ENCODE peak calls at places on chromosomes 7 and 10, in eight cellular contexts. Z is OCI-LY7, Y is bronchial epithelial cell, F is HFF-Myc, K is A549, P is pancreas, A is H7, X is sigmoid colon. U is an unnamed sample.
A peak's percentile ranks its signal among the peaks of the same experiment; 100 is the strongest.

GRCh38 chr7:24052572-24053223 is 231.3 kb upstream of the NPY start:
- DNase-seq in Z (no peak), X (no peak), P (no peak), Y (peak; percentile 88), F (no peak), K (no peak), A (no peak), U (peak; percentile 20)

GRCh38 chr10:104589871-104590270 is 51.2 kb upstream of the SORCS3 start:
- DNase-seq in A (no peak), X (no peak), P (no peak), F (no peak), Y (peak; percentile 76), Z (no peak), K (peak; percentile 34), U (peak; percentile 23)

GRCh38 chr7:127409629-127410028 is 17.1 kb upstream of the ZNF800 start:
- DNase-seq in P (no peak), X (no peak), F (no peak), Y (no peak), K (no peak), Z (no peak), A (peak; percentile 11), U (peak; percentile 8)

GRCh38 chr10:99906470-99906869 is 103.3 kb downstream of the DNMBP start:
- DNase-seq in A (no peak), X (peak; percentile 78), K (peak; percentile 79), F (no peak), Y (peak; percentile 94), Z (no peak), P (no peak), U (peak; percentile 75)

GRCh38 chr10:123751340-123751739 is 85.2 kb downstream of the GPR26 start:
- DNase-seq in X (no peak), F (no peak), K (no peak), A (no peak), Y (no peak), P (no peak), Z (no peak), U (no peak)

GRCh38 chr10:114663631-114664030 is 5.6 kb upstream of the ABLIM1 start:
- DNase-seq in A (no peak), F (no peak), Z (no peak), K (no peak), P (no peak), Y (no peak), X (no peak), U (no peak)

GRCh38 chr10:124626759-124627380 is 117.3 kb downstream of the FAM53B start:
- DNase-seq in Y (peak; percentile 32), Z (no peak), X (no peak), K (no peak), A (peak; percentile 86), P (no peak), F (no peak), U (no peak)

GRCh38 chr10:58544135-58544534 is 31.5 kb downstream of the BICC1 start:
- DNase-seq in Y (no peak), F (no peak), Z (no peak), P (no peak), K (no peak), A (no peak), X (no peak), U (no peak)

GRCh38 chr7:28124413-28124812 is 56.2 kb downstream of the JAZF1 start:
- DNase-seq in X (no peak), K (no peak), Z (no peak), P (no peak), F (no peak), Y (no peak), A (no peak), U (no peak)

GRCh38 chr7:101116898-101117297 is 10.0 kb upstream of the SERPINE1 start:
- DNase-seq in Y (no peak), P (no peak), Z (no peak), X (no peak), A (no peak), F (no peak), K (no peak), U (peak; percentile 87)

GRCh38 chr7:73769481-73770001 is 529 bp downstream of the CLDN3 start:
- DNase-seq in X (no peak), Z (no peak), K (no peak), Y (no peak), F (no peak), P (peak; percentile 75), A (peak; percentile 58), U (no peak)

GRCh38 chr10:43940898-43941777 is 292.5 kb upstream of the ZNF32 start:
- DNase-seq in A (no peak), X (no peak), Y (no peak), P (no peak), Z (peak; percentile 76), F (no peak), K (no peak), U (no peak)

GRCh38 chr7:75943864-75944263 is 28.9 kb downstream of the POR start:
- DNase-seq in Y (peak; percentile 96), F (no peak), A (no peak), K (no peak), P (no peak), X (no peak), Z (no peak), U (peak; percentile 28)

GRCh38 chr10:115937756-115938032 is 335.3 kb downstream of the GFRA1 start:
- DNase-seq in Y (no peak), Z (no peak), A (no peak), X (no peak), P (no peak), F (no peak), K (no peak), U (no peak)

GRCh38 chr7:100968650-100969049 is 715 bp upstream of the MUC12 start:
- DNase-seq in K (no peak), X (no peak), P (no peak), Z (no peak), F (no peak), A (peak; percentile 42), Y (no peak), U (no peak)

GRCh38 chr7:8159595-8159994 is 102.4 kb downstream of the ICA1 start:
- DNase-seq in Z (no peak), K (no peak), Y (no peak), P (no peak), F (no peak), A (no peak), X (no peak), U (no peak)

GRCh38 chr7:85237721-85238120 is 50.9 kb upstream of the SEMA3D start:
- DNase-seq in F (peak; percentile 22), P (no peak), A (no peak), Y (no peak), K (no peak), X (no peak), Z (no peak), U (no peak)

GRCh38 chr10:84195044-84195830 is 900 bp downstream of the CDHR1 start:
- DNase-seq in K (no peak), Z (no peak), P (no peak), F (no peak), Y (no peak), X (peak; percentile 38), A (peak; percentile 77), U (no peak)
- H3K4me3 ChIP-seq in K (no peak overlapping the region), Z (no peak overlapping the region), P (peak overlapping the region; percentile 46), F (no peak overlapping the region), Y (peak overlapping the region; percentile 44), X (peak overlapping the region; percentile 50), A (peak overlapping the region; percentile 55), U (no peak overlapping the region)

GRCh38 chr7:97025983-97026704 is 1.5 kb upstream of the DLX5 start:
- DNase-seq in F (no peak), Z (no peak), A (peak; percentile 46), P (no peak), X (no peak), K (no peak), Y (no peak), U (peak; percentile 32)

GRCh38 chr7:97024209-97025129 is at the start of gene DLX5:
- DNase-seq in X (no peak), P (no peak), F (no peak), Y (peak; percentile 38), Z (no peak), A (peak; percentile 86), K (no peak), U (no peak)

GRCh38 chr7:97025130-97025499 is 484 bp upstream of the DLX5 start:
- DNase-seq in A (peak; percentile 54), P (no peak), X (no peak), Z (no peak), F (no peak), Y (no peak), K (no peak), U (no peak)

GRCh38 chr7:97027427-97028234 is 3.0 kb upstream of the DLX5 start:
- DNase-seq in F (peak; percentile 66), P (peak; percentile 79), Z (peak; percentile 71), Y (peak; percentile 70), X (peak; percentile 83), A (peak; percentile 85), K (peak; percentile 55), U (peak; percentile 89)

GRCh38 chr7:97026705-97027426 is 2.2 kb upstream of the DLX5 start:
- DNase-seq in P (no peak), Z (no peak), K (no peak), F (no peak), X (no peak), A (no peak), Y (no peak), U (no peak)
- H3K4me3 ChIP-seq in P (peak overlapping the region; percentile 44), Z (no peak overlapping the region), K (no peak overlapping the region), F (no peak overlapping the region), X (peak overlapping the region; percentile 43), A (no peak overlapping the region), Y (peak overlapping the region; percentile 6), U (peak overlapping the region; percentile 44)

GRCh38 chr7:155458317-155459132 is 596 bp downstream of the EN2 start:
- DNase-seq in Z (no peak), X (no peak), P (no peak), A (peak; percentile 85), F (no peak), Y (no peak), K (no peak), U (no peak)

GRCh38 chr7:155460926-155461613 is 3.1 kb downstream of the EN2 start:
- DNase-seq in Z (no peak), F (no peak), X (no peak), A (peak; percentile 55), K (no peak), P (no peak), Y (no peak), U (no peak)

GRCh38 chr7:155459867-155460461 is 2.0 kb downstream of the EN2 start:
- DNase-seq in Y (no peak), Z (no peak), P (no peak), X (no peak), K (no peak), A (peak; percentile 76), F (no peak), U (no peak)

GRCh38 chr7:155457544-155458316 is at the start of gene EN2:
- DNase-seq in X (no peak), P (peak; percentile 67), F (no peak), Y (no peak), K (no peak), A (peak; percentile 86), Z (no peak), U (no peak)

GRCh38 chr7:155459133-155459866 is 1.4 kb downstream of the EN2 start:
- DNase-seq in Z (no peak), Y (no peak), P (no peak), F (no peak), X (no peak), K (no peak), A (peak; percentile 75), U (no peak)
- H3K4me3 ChIP-seq in Z (no peak overlapping the region), Y (no peak overlapping the region), P (peak overlapping the region; percentile 42), F (no peak overlapping the region), X (no peak overlapping the region), K (no peak overlapping the region), A (no peak overlapping the region), U (no peak overlapping the region)

DNA sequence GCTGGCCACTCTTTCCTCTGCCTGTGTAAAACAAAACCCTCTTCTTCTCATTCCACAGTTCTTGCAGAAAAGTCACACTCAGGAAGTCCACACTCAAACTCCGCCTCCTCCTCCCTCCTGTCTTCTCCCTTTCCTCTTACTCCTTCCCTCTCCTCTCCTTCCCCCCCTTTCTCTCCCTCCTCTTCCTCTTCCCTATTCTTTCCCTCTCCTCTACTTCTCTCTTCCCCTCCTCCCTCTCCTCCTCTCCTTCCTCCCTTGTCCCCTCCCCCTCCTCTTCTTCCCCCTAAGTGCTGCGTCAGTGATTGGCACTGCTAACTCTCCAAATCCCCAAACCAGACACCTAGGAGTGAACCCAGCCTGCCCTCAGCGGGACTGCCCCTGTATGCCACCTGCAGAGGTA is 67.0 kb downstream of the ZNF467 start:
- DNase-seq in A (no peak), Y (no peak), P (no peak), F (no peak), Z (no peak), X (no peak), K (no peak), U (no peak)
- H3K4me3 ChIP-seq in A (no peak overlapping the region), Y (no peak overlapping the region), P (no peak overlapping the region), F (no peak overlapping the region), Z (no peak overlapping the region), X (no peak overlapping the region), K (no peak overlapping the region), U (no peak overlapping the region)